ENCODE peak calls at places on chromosomes 12 and 14, in four cellular contexts. I is astrocyte of the spinal cord, Q is AG09309, G is right atrium auricular region. U is an unnamed sample.

GRCh38 chr14:58152569-58152857 is 500 bp upstream of the ARMH4 start:
- DNase-seq in Q (no peak), G (no peak), I (no peak), U (no peak)

GRCh38 chr12:14408208-14408607 is 42.7 kb downstream of the ATF7IP start:
- DNase-seq in I (peak), G (no peak), Q (no peak), U (no peak)

GRCh38 chr12:108399514-108399913 is 60.4 kb upstream of the CMKLR1 start:
- DNase-seq in I (no peak), G (no peak), Q (no peak), U (no peak)

GRCh38 chr14:33357225-33358010 is 418.7 kb downstream of the NPAS3 start:
- DNase-seq in G (no peak), I (no peak), Q (no peak), U (peak)

GRCh38 chr14:103191856-103192835 is 68.9 kb downstream of the TNFAIP2 start:
- DNase-seq in G (no peak), I (no peak), Q (no peak), U (no peak)

GRCh38 chr14:54435500-54435981 is 5.6 kb downstream of the CNIH1 start:
- DNase-seq in I (peak), G (no peak), Q (peak), U (peak)

GRCh38 chr12:22409071-22409951 is 74.8 kb upstream of the ST8SIA1 start:
- DNase-seq in G (no peak), I (peak), Q (no peak), U (no peak)

GRCh38 chr14:93023039-93023438 is 92.7 kb downstream of the ITPK1 start:
- DNase-seq in Q (no peak), G (no peak), I (no peak), U (no peak)

GRCh38 chr14:76720382-76720813 is 40.9 kb upstream of the VASH1 start:
- DNase-seq in G (peak), Q (no peak), I (peak), U (peak)

GRCh38 chr12:87383705-87384104 is 645.5 kb downstream of the C12orf50 start:
- DNase-seq in G (no peak), I (no peak), Q (no peak), U (no peak)

GRCh38 chr14:104585966-104586702 is 6.6 kb downstream of the C14orf180 start:
- DNase-seq in G (peak), I (no peak), Q (no peak), U (no peak)

GRCh38 chr14:42654707-42655106 is 1048.0 kb downstream of the LRFN5 start:
- DNase-seq in Q (no peak), G (no peak), I (no peak), U (no peak)

GRCh38 chr14:105211758-105212089 is 30.6 kb upstream of the NUDT14 start:
- DNase-seq in I (no peak), Q (no peak), G (no peak), U (no peak)

GRCh38 chr14:90429236-90429635 is 32.4 kb downstream of the CALM1 start:
- DNase-seq in G (no peak), Q (no peak), I (no peak), U (no peak)

GRCh38 chr12:75756112-75756511 is 244.7 kb upstream of the KRR1 start:
- DNase-seq in G (no peak), I (no peak), Q (no peak), U (no peak)

GRCh38 chr12:52295663-52296062 is 4.3 kb upstream of the KRT81 start:
- DNase-seq in I (no peak), Q (no peak), G (no peak), U (no peak)

GRCh38 chr12:32467959-32468863 is 68.9 kb downstream of the FGD4 start:
- DNase-seq in I (no peak), G (no peak), Q (no peak), U (no peak)

GRCh38 chr14:34496679-34497513 is 34.9 kb upstream of the SPTSSA start:
- DNase-seq in G (peak), Q (peak), I (peak), U (peak)

GRCh38 chr14:28344381-28344780 is 422.2 kb upstream of the FOXG1 start:
- DNase-seq in I (peak), Q (no peak), G (no peak), U (peak)

GRCh38 chr14:43674273-43674672 is 832.8 kb downstream of the FSCB start:
- DNase-seq in Q (no peak), I (no peak), G (no peak), U (no peak)

GRCh38 chr14:20415723-20416622 is 2.7 kb upstream of the TEP1 start:
- DNase-seq in I (peak), G (no peak), Q (no peak), U (peak)

GRCh38 chr12:64252708-64253107 is 30.6 kb upstream of the KICS2 start:
- DNase-seq in I (no peak), Q (peak), G (no peak), U (peak)

DNA sequence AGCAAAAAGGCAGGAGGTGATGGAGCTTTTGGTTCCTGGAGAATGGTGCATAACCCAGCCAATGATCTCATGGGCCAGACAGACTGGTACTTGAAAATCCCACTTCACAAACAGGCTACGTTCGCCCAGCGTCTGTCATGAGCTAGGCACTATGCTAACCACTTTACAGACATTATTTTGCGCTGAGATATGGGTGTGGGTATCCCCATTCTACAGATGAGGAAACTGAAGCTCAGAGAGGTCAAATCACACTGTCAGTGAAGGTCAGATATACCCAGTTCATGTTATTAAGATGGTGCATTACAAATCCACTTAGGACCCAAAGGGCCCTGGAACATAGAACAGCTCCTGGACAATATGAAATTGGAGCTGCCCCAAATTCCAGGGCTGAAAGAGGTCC is 1.7 kb downstream of the CCDC63 start:
- DNase-seq in I (no peak), G (no peak), Q (no peak), U (no peak)
- TF ChIP-seq CTCF in I (no peak), G (no peak), Q (no peak), U (no peak)

GRCh38 chr12:117472983-117473382 is 111.6 kb upstream of the NOS1 start:
- DNase-seq in G (no peak), Q (no peak), I (no peak), U (peak)
- TF ChIP-seq CTCF in G (peak), Q (peak), I (peak), U (no peak)

GRCh38 chr12:116425256-116426193 is 133.7 kb upstream of the MAP1LC3B2 start:
- DNase-seq in I (no peak), G (no peak), Q (no peak), U (no peak)

GRCh38 chr12:116430911-116431565 is 128.1 kb upstream of the MAP1LC3B2 start:
- DNase-seq in I (no peak), Q (no peak), G (no peak), U (no peak)

GRCh38 chr12:116427200-116427932 is 131.8 kb upstream of the MAP1LC3B2 start:
- DNase-seq in Q (no peak), G (no peak), I (peak), U (no peak)

GRCh38 chr12:116423053-116423452 is 136.1 kb upstream of the MAP1LC3B2 start:
- DNase-seq in G (no peak), Q (peak), I (peak), U (peak)

DNA sequence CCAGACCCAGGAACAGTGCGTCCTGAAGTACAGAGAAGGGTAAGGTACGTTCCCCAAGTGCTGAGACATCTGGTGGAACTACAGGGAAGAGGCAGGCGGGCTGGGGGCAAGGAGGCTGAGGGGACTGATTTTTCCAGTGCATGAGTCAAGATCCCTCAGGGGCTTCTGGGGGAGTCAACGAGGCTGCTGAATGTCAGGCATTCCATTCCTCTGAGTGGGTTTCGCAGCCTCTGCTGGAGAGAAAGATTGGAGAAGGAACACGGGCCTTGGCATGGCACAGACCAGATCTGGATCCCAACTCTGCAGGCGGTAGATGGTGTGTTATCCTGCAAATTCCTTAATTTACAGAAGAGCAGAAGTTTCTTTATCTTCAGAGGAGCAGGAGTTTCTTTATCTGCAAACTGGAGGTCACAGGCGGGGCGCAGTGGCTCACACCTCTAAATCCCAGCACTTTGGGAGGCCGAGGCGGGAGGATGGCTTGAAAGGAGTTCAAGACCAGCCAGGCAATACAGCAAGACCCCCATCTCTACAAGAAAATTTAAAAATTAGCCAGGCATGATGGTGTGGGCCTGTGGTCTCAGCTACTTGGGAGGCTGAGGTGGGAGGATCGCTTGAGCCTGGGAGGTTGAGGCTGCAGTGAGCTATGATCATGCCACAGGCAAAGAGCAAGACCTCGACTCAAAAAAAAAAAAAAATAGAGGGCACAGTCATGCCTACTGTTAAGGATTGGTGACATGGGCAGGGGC is 132.6 kb upstream of the MAP1LC3B2 start:
- DNase-seq in G (peak), Q (peak), I (peak), U (peak)
- TF ChIP-seq CTCF in G (peak), Q (peak), I (peak), U (no peak)

DNA sequence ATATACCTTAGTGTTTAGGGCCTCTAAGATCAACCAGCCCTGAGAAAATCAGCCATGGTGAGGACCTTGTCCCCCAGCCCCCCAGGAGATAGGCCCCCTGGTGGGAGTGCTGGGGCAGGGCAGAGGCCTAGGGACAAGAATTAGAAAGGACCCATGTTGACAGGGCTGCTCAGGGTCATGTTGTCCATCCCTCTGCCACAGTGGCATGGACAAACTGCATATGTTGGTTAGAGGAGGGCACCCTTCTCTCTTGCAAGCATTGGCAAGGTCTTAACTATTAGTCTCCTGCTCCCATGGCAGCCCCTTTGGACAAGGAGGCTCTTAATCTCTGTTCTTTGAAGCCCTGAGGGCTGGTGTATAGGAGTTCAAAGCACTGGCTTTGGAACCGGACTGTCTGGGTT is 755 bp upstream of the PTPN6 start:
- DNase-seq in G (no peak), Q (no peak), I (no peak), U (no peak)
- TF ChIP-seq CTCF in G (no peak), Q (peak), I (peak), U (no peak)

DNA sequence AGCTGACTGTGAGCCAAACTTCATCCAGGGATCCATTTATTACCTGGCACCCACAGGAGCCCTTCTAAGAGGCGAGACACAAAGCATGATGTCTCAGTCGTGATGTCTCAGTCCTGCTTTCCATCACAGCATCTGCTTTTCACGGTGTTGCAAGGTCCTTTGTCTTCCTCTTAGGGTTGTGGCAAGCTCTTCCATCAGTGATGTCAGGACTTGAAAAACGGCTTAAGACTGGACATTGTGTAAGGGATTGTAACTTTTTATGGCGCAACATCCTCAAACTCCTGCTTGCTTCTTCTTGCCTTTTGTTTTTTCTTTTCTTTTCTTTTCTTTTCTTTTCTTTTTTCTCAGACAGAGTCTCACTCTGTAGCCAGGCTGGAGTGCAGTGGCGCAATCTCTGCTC is 586.5 kb upstream of the TMEM132C start:
- DNase-seq in Q (peak), G (no peak), I (no peak), U (peak)
- TF ChIP-seq CTCF in Q (no peak), G (no peak), I (no peak), U (no peak)

DNA sequence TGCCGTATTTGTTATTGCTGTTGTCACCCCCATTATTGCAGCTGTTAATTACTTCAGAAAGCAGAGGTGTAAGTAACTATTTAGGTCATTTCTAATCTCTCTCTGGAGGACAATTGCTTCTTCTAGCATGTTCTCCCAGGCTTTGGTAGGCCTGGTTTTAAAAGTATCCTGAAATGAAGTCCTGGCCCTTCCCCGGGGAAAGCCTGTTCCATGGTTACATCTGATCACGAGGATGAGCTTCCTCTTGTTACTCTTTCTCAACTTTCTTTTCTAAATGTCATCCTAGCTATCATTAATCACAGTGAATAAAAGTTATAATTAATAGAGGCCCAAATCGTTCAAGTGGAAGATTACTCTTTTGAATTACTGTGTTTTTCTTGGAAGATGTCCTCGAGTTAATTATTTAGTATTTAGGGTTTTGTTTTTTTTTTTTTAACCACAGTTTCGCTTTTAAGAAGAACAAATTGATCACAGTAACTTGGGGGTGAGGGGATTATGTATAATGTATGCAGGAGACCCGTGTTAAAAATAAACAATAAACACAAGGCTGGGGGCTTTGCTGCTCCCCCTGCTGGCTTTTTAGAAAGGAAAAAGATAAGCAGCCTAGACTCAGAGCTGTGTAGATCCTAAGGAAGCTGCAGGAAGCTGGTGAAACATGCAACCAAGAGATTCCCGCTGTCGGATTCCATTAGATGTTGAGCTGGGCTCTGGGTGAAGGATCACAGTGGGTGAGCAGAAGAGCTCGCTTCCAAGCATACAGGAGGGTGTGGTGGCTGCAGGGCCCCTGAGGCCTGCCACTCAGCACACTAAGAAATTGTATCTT is 420.1 kb downstream of the FUT8 start:
- DNase-seq in I (peak), Q (no peak), G (no peak), U (no peak)
- TF ChIP-seq CTCF in I (peak), Q (peak), G (peak), U (peak)

GRCh38 chr12:49583361-49584094 is 15.6 kb upstream of the MCRS1 start:
- DNase-seq in Q (peak), G (no peak), I (no peak), U (no peak)

GRCh38 chr12:49588761-49589516 is 16.5 kb downstream of the FAM186B start:
- DNase-seq in Q (no peak), I (no peak), G (no peak), U (peak)

GRCh38 chr12:49588281-49588680 is 17.2 kb downstream of the FAM186B start:
- DNase-seq in I (no peak), G (no peak), Q (no peak), U (no peak)

GRCh38 chr12:49585477-49586445 is 17.8 kb upstream of the MCRS1 start:
- DNase-seq in I (no peak), Q (no peak), G (no peak), U (no peak)

GRCh38 chr12:49587174-49587908 is 18.1 kb downstream of the FAM186B start:
- DNase-seq in G (no peak), Q (no peak), I (no peak), U (no peak)
- TF ChIP-seq CTCF in G (no peak), Q (no peak), I (no peak), U (no peak)

DNA sequence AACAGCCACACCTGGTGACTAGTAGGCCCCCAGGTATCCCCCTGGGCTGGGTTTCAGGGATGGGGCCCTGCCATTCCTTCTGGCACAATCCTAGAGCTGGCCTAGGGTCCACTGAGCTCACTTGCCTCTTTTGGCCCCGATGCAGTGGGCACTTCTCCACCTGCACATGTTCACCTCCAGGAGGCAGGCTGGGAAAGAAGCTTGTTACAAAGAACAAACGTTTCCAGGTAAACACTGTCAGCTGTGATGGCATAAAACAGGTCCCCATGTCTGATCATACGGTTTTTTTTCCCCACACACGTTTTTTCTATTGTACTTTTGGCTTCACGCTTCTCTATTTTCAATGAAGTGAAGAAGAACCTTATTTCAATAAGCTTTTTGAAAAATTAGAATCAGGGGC is 15.8 kb upstream of the HVCN1 start:
- DNase-seq in G (no peak), I (no peak), Q (no peak), U (peak)
- TF ChIP-seq CTCF in G (no peak), I (peak), Q (no peak), U (peak)

GRCh38 chr14:23528555-23528954 is 23.0 kb downstream of the ZFHX2 start:
- DNase-seq in Q (no peak), G (no peak), I (no peak), U (no peak)
- TF ChIP-seq CTCF in Q (peak), G (no peak), I (peak), U (peak)

U was measured in MCF 10A.